ENCODE peak calls at places on chromosomes 7 and 10, in seven cellular contexts. Z, T, X, Q, C, E and P are unnamed samples.

GRCh38 chr7:2255145-2256139 is 13.4 kb downstream of the NUDT1 start:
- DNase-seq in Q (no peak), C (no peak), T (no peak), E (no peak), X (no peak), Z (no peak), P (no peak)

GRCh38 chr10:29304259-29305030 is 15.6 kb downstream of the LYZL1 start:
- DNase-seq in X (peak), T (peak), E (peak), Z (no peak), Q (peak), C (peak), P (peak)

GRCh38 chr10:128066954-128067382 is 59.3 kb downstream of the MKI67 start:
- DNase-seq in Q (no peak), T (no peak), C (no peak), E (no peak), X (no peak), Z (peak), P (no peak)

GRCh38 chr7:127239814-127240213 is 12.9 kb downstream of the GRM8 start:
- DNase-seq in X (no peak), T (no peak), Q (no peak), E (no peak), C (no peak), Z (no peak), P (no peak)

GRCh38 chr10:1648648-1649047 is 88.7 kb downstream of the ADARB2 start:
- DNase-seq in X (no peak), T (no peak), Q (no peak), C (no peak), Z (no peak), E (no peak), P (no peak)

GRCh38 chr10:20892011-20892585 is 5.0 kb downstream of the NEBL start:
- DNase-seq in Q (no peak), X (no peak), T (no peak), Z (peak), E (no peak), C (no peak), P (no peak)

GRCh38 chr7:150781961-150782360 is 18.2 kb downstream of the TMEM176B start:
- DNase-seq in Z (no peak), X (no peak), C (no peak), T (no peak), E (no peak), Q (no peak), P (no peak)

GRCh38 chr10:69800109-69800508 is 1.6 kb upstream of the COL13A1 start:
- DNase-seq in E (peak), C (peak), Q (peak), Z (no peak), T (no peak), X (peak), P (peak)

GRCh38 chr10:121942749-121943148 is 14.9 kb upstream of the ATE1 start:
- DNase-seq in X (no peak), Z (no peak), Q (no peak), E (peak), C (peak), T (no peak), P (peak)

GRCh38 chr7:67856046-67856445 is 859.4 kb downstream of the TYW1 start:
- DNase-seq in C (no peak), Z (no peak), T (no peak), X (no peak), Q (no peak), E (no peak), P (no peak)
- TF ChIP-seq CTCF in C (no peak), Z (no peak), T (no peak), X (no peak), Q (no peak), E (no peak), P (no peak)

GRCh38 chr10:88893611-88894010 is 13.6 kb downstream of the STAMBPL1 start:
- DNase-seq in E (no peak), X (no peak), Q (no peak), T (no peak), C (peak), Z (no peak), P (no peak)
- H3K4me3 ChIP-seq in E (no peak), X (no peak), Q (no peak), T (no peak), C (no peak), Z (no peak), P (no peak)

GRCh38 chr7:31938650-31939049 is 131.6 kb downstream of the PDE1C start:
- DNase-seq in C (peak), E (no peak), X (no peak), Q (no peak), T (no peak), Z (no peak), P (no peak)
- TF ChIP-seq CTCF in C (peak), E (no peak), X (no peak), Q (no peak), T (peak), Z (no peak), P (no peak)

GRCh38 chr10:116255931-116256748 is 16.9 kb downstream of the GFRA1 start:
- DNase-seq in T (no peak), Q (no peak), E (no peak), Z (no peak), X (no peak), C (no peak), P (no peak)
- H3K4me3 ChIP-seq in T (no peak), Q (no peak), E (no peak), Z (no peak), X (no peak), C (no peak), P (no peak)

DNA sequence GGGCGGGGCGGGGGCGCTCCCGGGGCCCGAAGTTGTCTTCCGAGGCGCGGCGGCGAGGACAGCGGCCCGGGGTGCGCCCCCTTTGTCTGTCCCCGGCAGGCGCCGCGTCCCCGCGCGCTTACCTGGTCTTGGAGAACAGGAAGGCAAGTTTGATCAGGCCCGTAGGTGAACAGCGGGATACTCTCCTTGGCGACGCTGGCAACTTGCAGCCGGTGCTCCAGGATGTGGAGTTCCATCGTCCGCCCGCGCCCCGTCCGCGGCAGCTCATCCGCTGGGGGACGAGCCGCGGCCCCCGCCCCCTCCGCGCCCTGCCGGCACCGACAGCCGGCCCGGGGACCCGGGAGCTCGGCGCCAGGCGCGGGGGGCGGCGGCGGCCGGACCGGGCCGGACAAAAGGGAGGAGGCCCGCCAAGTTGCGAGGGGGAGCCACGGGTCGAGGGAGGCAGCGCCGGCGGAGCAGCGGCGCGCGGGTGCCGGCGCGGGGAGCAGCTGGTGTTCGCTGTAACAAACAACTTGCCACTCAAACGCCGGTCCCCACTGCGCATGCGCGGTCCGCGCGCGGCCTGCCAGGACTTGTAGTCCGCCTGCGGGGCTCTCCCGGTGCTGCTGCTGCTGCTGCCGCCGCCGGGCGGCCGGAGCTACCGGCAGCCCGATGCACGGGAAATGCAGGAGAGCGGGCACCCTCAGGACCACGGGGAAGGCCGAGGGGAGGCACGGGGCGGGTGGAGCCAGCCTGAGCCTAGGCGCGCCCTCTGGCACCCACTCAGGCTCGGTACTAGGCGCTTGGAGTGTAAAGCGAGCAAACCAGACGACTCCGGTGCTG is 35.6 kb upstream of the SPDYE3 start:
- DNase-seq in E (peak), Z (peak), Q (peak), C (peak), T (peak), X (peak), P (peak)
- TF ChIP-seq CTCF in E (peak), Z (peak), Q (peak), C (peak), T (peak), X (peak), P (peak)

DNA sequence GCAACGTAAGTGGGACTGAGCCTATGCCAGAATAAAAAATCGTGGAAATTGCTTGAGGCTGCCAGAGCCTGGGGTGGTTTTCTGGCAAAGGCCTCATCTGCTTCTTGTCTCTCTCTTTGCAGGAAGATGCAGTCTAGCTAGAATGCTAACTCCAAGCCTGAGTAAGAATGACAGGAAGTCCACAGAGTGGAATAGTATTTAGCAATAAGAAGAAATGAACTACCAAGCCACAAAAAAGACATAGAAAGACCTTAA is 83.9 kb downstream of the ZNF467 start:
- DNase-seq in T (no peak), E (no peak), Z (no peak), X (no peak), Q (no peak), C (peak), P (no peak)
- H3K4me3 ChIP-seq in T (no peak), E (no peak), Z (no peak), X (no peak), Q (no peak), C (no peak), P (no peak)